ENCODE peak calls at places on chromosomes 11 and 22, in nine cellular contexts. X is SK-MEL-5; K is activated T-cell treated with anti-CD3 and anti-CD28 coated beads for 4 hours; J is A673; Z is COR-L47; W is effector CD4-positive, alpha-beta T cell; V is non-pigmented ciliary epithelial cell; E is stimulated activated CD4-positive, alpha-beta T cell treated with anti-CD3 and anti-CD28 coated beads, Interleukin-4, amount 100 ng/mL, for 4 hours; L is tibial nerve. G is an unnamed sample.

GRCh38 chr11:83574516-83574915 is 288.3 kb upstream of the CCDC90B start:
- DNase-seq in X (no peak), K (no peak), J (no peak), Z (no peak), W (no peak), V (no peak), E (no peak), L (no peak), G (no peak)

GRCh38 chr22:38657248-38657909 is 941 bp downstream of the CBY1 start:
- DNase-seq in X (peak), K (peak), J (no peak), Z (peak), W (peak), V (no peak), E (peak), L (no peak), G (no peak)

GRCh38 chr11:7490535-7490934 is 5.2 kb downstream of the OLFML1 start:
- DNase-seq in X (no peak), K (no peak), J (no peak), Z (no peak), W (no peak), V (no peak), E (no peak), L (no peak), G (no peak)

GRCh38 chr22:27207907-27208306 is 550.5 kb downstream of the MIAT start:
- DNase-seq in X (no peak), K (no peak), J (peak), Z (no peak), W (no peak), V (no peak), E (no peak), L (no peak), G (no peak)

GRCh38 chr11:23423119-23423518 is 562.8 kb upstream of the CCDC179 start:
- DNase-seq in X (no peak), K (no peak), J (no peak), Z (no peak), W (no peak), V (no peak), E (no peak), L (no peak), G (peak)

GRCh38 chr11:10722307-10722706 is 28.7 kb upstream of the CTR9 start:
- DNase-seq in X (no peak), K (no peak), J (no peak), Z (no peak), W (no peak), V (no peak), E (no peak), L (no peak), G (no peak)

GRCh38 chr11:73386026-73386425 is 9.8 kb downstream of the RELT start:
- DNase-seq in X (no peak), K (no peak), J (peak), Z (no peak), W (no peak), V (no peak), E (no peak), L (no peak), G (no peak)

GRCh38 chr11:69525516-69526452 is 44.3 kb downstream of the LINC01488 start:
- DNase-seq in X (no peak), K (no peak), J (no peak), Z (no peak), W (no peak), V (no peak), E (no peak), L (no peak), G (no peak)

GRCh38 chr11:46389450-46390330 is 1.9 kb downstream of the CHRM4 start:
- DNase-seq in X (peak), K (no peak), J (peak), Z (peak), W (no peak), V (no peak), E (peak), L (no peak), G (no peak)

GRCh38 chr22:50403701-50404101 is 60.6 kb downstream of the PPP6R2 start:
- DNase-seq in X (no peak), K (no peak), J (no peak), Z (peak), W (no peak), V (no peak), E (no peak), L (peak), G (no peak)

GRCh38 chr11:19810852-19811251 is 98.2 kb downstream of the NAV2 start:
- DNase-seq in X (no peak), K (no peak), J (no peak), Z (no peak), W (no peak), V (no peak), E (no peak), L (no peak), G (no peak)

GRCh38 chr11:69860244-69860643 is 41.0 kb upstream of the FGF3 start:
- DNase-seq in X (no peak), K (no peak), J (no peak), Z (no peak), W (no peak), V (no peak), E (no peak), L (no peak), G (no peak)

GRCh38 chr22:36999463-36999862 is 19.8 kb downstream of the TST start:
- DNase-seq in X (no peak), K (no peak), J (no peak), Z (no peak), W (no peak), V (no peak), E (no peak), L (no peak), G (no peak)

GRCh38 chr11:33687733-33688479 is 12.7 kb downstream of the C11orf91 start:
- DNase-seq in X (peak), K (no peak), J (peak), Z (peak), W (no peak), V (no peak), E (no peak), L (no peak), G (peak)

GRCh38 chr11:47148903-47149535 is 27.7 kb downstream of the ARFGAP2 start:
- DNase-seq in X (no peak), K (no peak), J (no peak), Z (peak), W (no peak), V (no peak), E (no peak), L (peak), G (no peak)

GRCh38 chr11:124897681-124898680 is at the start of gene ROBO4:
- DNase-seq in X (no peak), K (no peak), J (no peak), Z (no peak), W (no peak), V (peak), E (no peak), L (no peak), G (peak)

GRCh38 chr11:12683857-12684256 is 9.6 kb downstream of the TEAD1 start:
- DNase-seq in X (no peak), K (no peak), J (no peak), Z (no peak), W (no peak), V (no peak), E (no peak), L (no peak), G (no peak)

GRCh38 chr11:56412396-56412795 is at the start of gene OR5AL1:
- DNase-seq in X (no peak), K (no peak), J (no peak), Z (no peak), W (no peak), V (no peak), E (no peak), L (no peak), G (no peak)

GRCh38 chr22:26169312-26170111 is at the start of gene SEZ6L:
- DNase-seq in X (no peak), K (no peak), J (no peak), Z (peak), W (no peak), V (no peak), E (no peak), L (no peak), G (no peak)

GRCh38 chr22:43867839-43868652 is 5.7 kb upstream of the SULT4A1 start:
- DNase-seq in X (peak), K (no peak), J (peak), Z (no peak), W (no peak), V (peak), E (peak), L (no peak), G (peak)

GRCh38 chr11:90423378-90423777 is 200.5 kb upstream of the CHORDC1 start:
- DNase-seq in X (no peak), K (no peak), J (no peak), Z (no peak), W (no peak), V (no peak), E (no peak), L (no peak), G (no peak)

GRCh38 chr22:36048911-36049677 is 20.5 kb upstream of the RBFOX2 start:
- DNase-seq in X (no peak), K (no peak), J (no peak), Z (no peak), W (no peak), V (no peak), E (no peak), L (no peak), G (no peak)

GRCh38 chr11:61411589-61411988 is 18.2 kb downstream of the CPSF7 start:
- DNase-seq in X (no peak), K (no peak), J (no peak), Z (no peak), W (no peak), V (no peak), E (no peak), L (no peak), G (no peak)

GRCh38 chr22:38080847-38081635 is 2.9 kb downstream of the SLC16A8 start:
- DNase-seq in X (no peak), K (no peak), J (peak), Z (peak), W (no peak), V (no peak), E (no peak), L (no peak), G (no peak)

GRCh38 chr11:10387209-10388083 is 67.6 kb upstream of the AMPD3 start:
- DNase-seq in X (no peak), K (no peak), J (no peak), Z (no peak), W (no peak), V (no peak), E (no peak), L (peak), G (peak)

GRCh38 chr22:31048570-31048969 is 32.5 kb upstream of the SMTN start:
- DNase-seq in X (no peak), K (no peak), J (no peak), Z (no peak), W (no peak), V (no peak), E (no peak), L (no peak), G (no peak)

GRCh38 chr11:122293298-122294023 is 177.4 kb upstream of the BLID start:
- DNase-seq in X (peak), K (no peak), J (peak), Z (no peak), W (no peak), V (no peak), E (no peak), L (no peak), G (no peak)

GRCh38 chr22:49549851-49550430 is 277.7 kb downstream of the BRD1 start:
- DNase-seq in X (no peak), K (no peak), J (no peak), Z (no peak), W (no peak), V (no peak), E (no peak), L (no peak), G (no peak)

GRCh38 chr11:17351510-17352176 is at the start of gene NCR3LG1:
- DNase-seq in X (peak), K (peak), J (peak), Z (peak), W (peak), V (no peak), E (peak), L (peak), G (no peak)

GRCh38 chr11:131692961-131693360 is 322.5 kb downstream of the NTM start:
- DNase-seq in X (no peak), K (no peak), J (no peak), Z (no peak), W (no peak), V (no peak), E (no peak), L (no peak), G (no peak)

GRCh38 chr11:62787005-62787759 is at the start of gene TMEM179B:
- DNase-seq in X (peak), K (peak), J (peak), Z (peak), W (peak), V (peak), E (peak), L (peak), G (peak)

GRCh38 chr22:48560389-48560751 is 1267.3 kb downstream of the BRD1 start:
- DNase-seq in X (no peak), K (no peak), J (no peak), Z (no peak), W (no peak), V (no peak), E (no peak), L (no peak), G (no peak)

GRCh38 chr11:116990061-116990473 is 108.2 kb downstream of the SIK3 start:
- DNase-seq in X (peak), K (no peak), J (no peak), Z (no peak), W (no peak), V (peak), E (no peak), L (no peak), G (peak)

G was measured in fibroblast of the conjunctiva.